ENCODE peak calls at places on chromosomes 1 and 21, in nine cellular contexts. A is T-helper 1 cell; J is GM20000; F is EH; E is NCI-H1092; S is AG08395; C is globus pallidus; H is kidney epithelial cell; T is stimulated activated CD4-positive, alpha-beta T cell treated with anti-CD3 and anti-CD28 coated beads, Interleukin-2, amount 100 ng/mL, for 24 hours. L is an unnamed sample.

GRCh38 chr1:1088801-1089680 is 14.9 kb upstream of the RNF223 start:
- DNase-seq in A (no peak), J (no peak), F (no peak), E (no peak), S (no peak), C (no peak), H (no peak), T (no peak), L (no peak)

GRCh38 chr1:116390195-116390594 is 17.2 kb downstream of the ATP1A1 start:
- DNase-seq in A (peak), J (peak), F (no peak), E (no peak), S (no peak), C (no peak), H (no peak), T (peak), L (no peak)

GRCh38 chr1:65265296-65266271 is 43.8 kb upstream of the DNAJC6 start:
- DNase-seq in A (peak), J (peak), F (peak), E (peak), S (peak), C (peak), H (no peak), T (peak), L (peak)

GRCh38 chr1:37323486-37324377 is 150.6 kb upstream of the ZC3H12A start:
- DNase-seq in A (no peak), J (peak), F (peak), E (no peak), S (peak), C (no peak), H (no peak), T (no peak), L (peak)

GRCh38 chr1:180255538-180256352 is 25.7 kb downstream of the LHX4 start:
- DNase-seq in A (no peak), J (no peak), F (no peak), E (no peak), S (peak), C (no peak), H (no peak), T (no peak), L (no peak)

GRCh38 chr1:183652547-183653467 is at the start of gene APOBEC4:
- DNase-seq in A (no peak), J (no peak), F (no peak), E (no peak), S (no peak), C (no peak), H (no peak), T (no peak), L (no peak)

GRCh38 chr1:246139745-246140182 is 367.3 kb downstream of the SMYD3 start:
- DNase-seq in A (no peak), J (no peak), F (peak), E (no peak), S (peak), C (no peak), H (peak), T (no peak), L (peak)

GRCh38 chr1:203559523-203559922 is 65.6 kb downstream of the OPTC start:
- DNase-seq in A (no peak), J (no peak), F (peak), E (no peak), S (peak), C (no peak), H (no peak), T (no peak), L (peak)

GRCh38 chr1:10726355-10726754 is 70.1 kb downstream of the CASZ1 start:
- DNase-seq in A (no peak), J (no peak), F (no peak), E (peak), S (no peak), C (no peak), H (peak), T (no peak), L (no peak)

GRCh38 chr1:62012821-62013220 is 181.8 kb upstream of the L1TD1 start:
- DNase-seq in A (no peak), J (no peak), F (no peak), E (no peak), S (no peak), C (peak), H (no peak), T (no peak), L (no peak)

GRCh38 chr1:219088778-219089557 is 84.7 kb upstream of the LYPLAL1 start:
- DNase-seq in A (no peak), J (peak), F (peak), E (no peak), S (peak), C (peak), H (peak), T (no peak), L (peak)

GRCh38 chr21:33801424-33802405 is 113.9 kb downstream of the ATP5PO start:
- DNase-seq in A (no peak), J (no peak), F (peak), E (peak), S (peak), C (no peak), H (peak), T (no peak), L (peak)

GRCh38 chr1:43653339-43653738 is 3.4 kb downstream of the KDM4A start:
- DNase-seq in A (no peak), J (no peak), F (peak), E (no peak), S (no peak), C (peak), H (no peak), T (no peak), L (no peak)

GRCh38 chr1:212606734-212607205 is 1.8 kb upstream of the ATF3 start:
- DNase-seq in A (peak), J (peak), F (no peak), E (no peak), S (no peak), C (no peak), H (no peak), T (peak), L (peak)

GRCh38 chr1:114345930-114346479 is 165.0 kb downstream of the TRIM33 start:
- DNase-seq in A (no peak), J (no peak), F (no peak), E (peak), S (peak), C (no peak), H (no peak), T (no peak), L (peak)

GRCh38 chr1:226626577-226626956 is 78.0 kb downstream of the STUM start:
- DNase-seq in A (peak), J (peak), F (peak), E (no peak), S (peak), C (peak), H (no peak), T (peak), L (peak)

GRCh38 chr1:234611153-234611798 is 1.3 kb upstream of the IRF2BP2 start:
- DNase-seq in A (peak), J (peak), F (peak), E (peak), S (no peak), C (peak), H (no peak), T (no peak), L (peak)

GRCh38 chr1:35807614-35808375 is at the start of gene AGO4:
- DNase-seq in A (no peak), J (peak), F (peak), E (peak), S (peak), C (peak), H (peak), T (peak), L (peak)

GRCh38 chr1:203229471-203230178 is at the start of gene CHIT1:
- DNase-seq in A (no peak), J (no peak), F (peak), E (no peak), S (peak), C (no peak), H (no peak), T (no peak), L (no peak)